ENCODE peak calls at places on chromosome 4, in four cellular contexts. K is neural progenitor cell, F is H9, S is ovary. A is an unnamed sample.

GRCh38 chr4:107736924-107737448 is 17.0 kb upstream of the PAPSS1 start:
- DNase-seq in K (peak; percentile 81), F (peak; percentile 85), S (no peak), A (peak; percentile 68)

GRCh38 chr4:11878241-11878640 is 449.5 kb upstream of the HS3ST1 start:
- DNase-seq in K (no peak), F (no peak), S (no peak), A (no peak)

GRCh38 chr4:174467107-174467506 is 55.2 kb downstream of the HPGD start:
- DNase-seq in K (no peak), F (no peak), S (no peak), A (peak; percentile 38)

GRCh38 chr4:90171491-90171890 is 44.3 kb downstream of the CCSER1 start:
- DNase-seq in K (no peak), F (no peak), S (no peak), A (no peak)

GRCh38 chr4:99652596-99653436 is 4.8 kb downstream of the C4orf54 start:
- DNase-seq in K (no peak), F (no peak), S (no peak), A (no peak)

GRCh38 chr4:11914406-11914805 is 485.7 kb upstream of the HS3ST1 start:
- DNase-seq in K (peak; percentile 93), F (peak; percentile 32), S (no peak), A (no peak)

GRCh38 chr4:103853627-103854026 is 133.8 kb upstream of the TACR3 start:
- DNase-seq in K (no peak), F (no peak), S (no peak), A (no peak)

GRCh38 chr4:71634364-71634763 is 149.5 kb downstream of the GC start:
- DNase-seq in K (no peak), F (no peak), S (no peak), A (no peak)

GRCh38 chr4:157014621-157015591 is 43.3 kb upstream of the PDGFC start:
- DNase-seq in K (peak; percentile 51), F (peak; percentile 32), S (no peak), A (peak; percentile 93)

GRCh38 chr4:79050521-79050880 is 111.3 kb upstream of the PAQR3 start:
- DNase-seq in K (no peak), F (no peak), S (no peak), A (no peak)

GRCh38 chr4:184232212-184232611 is 14.5 kb upstream of the ENPP6 start:
- DNase-seq in K (no peak), F (no peak), S (no peak), A (no peak)

GRCh38 chr4:10706236-10706635 is 21.7 kb upstream of the CLNK start:
- DNase-seq in K (no peak), F (no peak), S (no peak), A (peak; percentile 14)

GRCh38 chr4:128596115-128596514 is 213.4 kb upstream of the JADE1 start:
- DNase-seq in K (no peak), F (no peak), S (no peak), A (no peak)

GRCh38 chr4:77538574-77539157 is 67.0 kb upstream of the CXCL13 start:
- DNase-seq in K (no peak), F (no peak), S (no peak), A (peak; percentile 67)

GRCh38 chr4:110068248-110068647 is 130.2 kb downstream of the ELOVL6 start:
- DNase-seq in K (no peak), F (no peak), S (no peak), A (no peak)

GRCh38 chr4:6308890-6309643 is 39.4 kb downstream of the WFS1 start:
- DNase-seq in K (peak; percentile 83), F (peak; percentile 82), S (peak; percentile 76), A (no peak)

GRCh38 chr4:148443550-148444295 is 1.5 kb upstream of the NR3C2 start:
- DNase-seq in K (peak; percentile 56), F (no peak), S (peak; percentile 71), A (no peak)

GRCh38 chr4:159024266-159024665 is 78.6 kb upstream of the RAPGEF2 start:
- DNase-seq in K (no peak), F (no peak), S (no peak), A (no peak)
- TF ChIP-seq CTCF in K (no peak), F (no peak), S (no peak), A (no peak)

GRCh38 chr4:151486166-151486565 is 77.2 kb downstream of the FHIP1A start:
- DNase-seq in K (no peak), F (no peak), S (no peak), A (peak; percentile 8)

GRCh38 chr4:151484396-151485102 is 75.6 kb downstream of the FHIP1A start:
- DNase-seq in K (peak; percentile 26), F (peak; percentile 61), S (no peak), A (peak; percentile 81)

GRCh38 chr4:151488968-151489367 is 80.0 kb downstream of the FHIP1A start:
- DNase-seq in K (no peak), F (no peak), S (no peak), A (no peak)

GRCh38 chr4:151485541-151486131 is 76.7 kb downstream of the FHIP1A start:
- DNase-seq in K (no peak), F (peak; percentile 37), S (no peak), A (no peak)

GRCh38 chr4:151489462-151490203 is 80.7 kb downstream of the FHIP1A start:
- DNase-seq in K (peak; percentile 36), F (peak; percentile 92), S (no peak), A (no peak)
- TF ChIP-seq CTCF in K (peak; percentile 38), F (peak; percentile 72), S (no peak), A (no peak)

GRCh38 chr4:105894570-105895323 is 524 bp upstream of the NPNT start:
- DNase-seq in K (peak; percentile 47), F (peak; percentile 58), S (no peak), A (no peak)

GRCh38 chr4:105895324-105895608 is at the start of gene NPNT:
- DNase-seq in K (peak; percentile 64), F (peak; percentile 44), S (peak; percentile 33), A (no peak)

GRCh38 chr4:105896984-105897760 is 1.9 kb downstream of the NPNT start:
- DNase-seq in K (no peak), F (no peak), S (no peak), A (no peak)

GRCh38 chr4:105896461-105896939 is 1.2 kb downstream of the NPNT start:
- DNase-seq in K (no peak), F (peak; percentile 63), S (no peak), A (no peak)

DNA sequence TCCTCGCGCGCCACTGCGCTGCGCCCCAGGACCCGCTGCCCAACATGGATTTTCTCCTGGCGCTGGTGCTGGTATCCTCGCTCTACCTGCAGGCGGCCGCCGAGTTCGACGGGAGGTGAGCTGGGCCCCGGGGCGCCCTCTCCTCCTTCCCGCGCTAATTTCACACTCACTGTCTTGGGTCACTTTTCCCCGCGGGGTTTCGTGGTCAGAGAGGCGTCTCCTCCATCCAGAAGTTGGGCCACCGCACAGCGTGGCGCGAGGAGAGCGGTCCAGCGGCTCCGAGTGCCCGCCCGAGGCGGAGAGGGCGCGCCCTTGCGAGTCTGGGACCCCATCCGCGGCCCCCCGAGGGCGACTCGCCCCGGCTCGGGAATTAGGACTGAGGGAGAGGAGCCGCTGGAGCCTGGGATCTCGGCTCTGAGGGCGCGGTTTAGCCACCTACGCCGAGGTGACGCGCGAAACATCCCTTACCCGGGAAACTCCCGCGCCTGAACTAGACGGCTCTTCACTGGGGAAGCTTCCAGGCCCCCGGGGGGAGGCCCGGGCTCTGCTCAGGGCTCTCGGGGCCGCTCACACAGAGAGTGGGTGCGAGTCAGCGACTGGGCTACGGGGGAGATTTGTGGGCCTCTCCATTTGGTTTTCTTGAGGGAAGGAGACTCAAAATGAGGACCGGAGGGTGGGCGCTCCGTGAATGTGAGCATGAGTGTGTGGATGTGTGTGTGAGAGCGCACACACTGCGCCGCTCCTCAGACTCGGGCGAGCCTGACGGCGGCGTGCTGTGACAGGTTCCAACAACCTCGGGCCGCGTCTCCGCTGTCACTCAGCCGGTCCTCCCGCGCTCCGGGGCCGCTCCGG is 564 bp downstream of the NPNT start:
- DNase-seq in K (peak; percentile 77), F (peak; percentile 45), S (peak; percentile 39), A (no peak)
- TF ChIP-seq CTCF in K (peak; percentile 19), F (peak; percentile 25), S (no peak), A (no peak)

GRCh38 chr4:115154826-115155225 is 41.4 kb upstream of the NDST4 start:
- DNase-seq in K (peak; percentile 41), F (no peak), S (no peak), A (peak; percentile 55)
- TF ChIP-seq CTCF in K (peak; percentile 60), F (peak; percentile 66), S (no peak), A (peak; percentile 42)

A was measured in fibroblast of mammary gland.